ENCODE peak calls at places on chromosomes 11 and 22, in eight cellular contexts. One of them, this sample, is unnamed.

GRCh38 chr22:31572939-31573338 is 76.6 kb downstream of the SFI1 start:
- DNase-seq in stomach: no peak
- DNase-seq in CD4-positive, alpha-beta T cell: no peak
- DNase-seq in stimulated activated CD8-positive, alpha-beta memory T cell treated with anti-CD3 and anti-CD28 coated beads, Interleukin-12 subunit alpha, Interleukin-12 subunit beta, amount 100 ng/mL, for 1 hour: no peak
- DNase-seq in tibial artery: no peak
- DNase-seq in GM18507: no peak
- DNase-seq in stimulated activated naive B cell treated with anti-CD40 and anti-IgM and Interleukin-4, amounts not matched to agents 10 μg/mL and 1 μg/mL and 100 μg/mL, for 72 hours: no peak
- DNase-seq in smooth muscle cell of the brain vasculature: no peak
- DNase-seq in this sample: no peak

GRCh38 chr22:19810381-19811141 is 44.1 kb downstream of the GNB1L start:
- DNase-seq in smooth muscle cell of the brain vasculature: peak; percentile 28
- DNase-seq in stomach: no peak
- DNase-seq in CD4-positive, alpha-beta T cell: no peak
- DNase-seq in GM18507: no peak
- DNase-seq in stimulated activated naive B cell treated with anti-CD40 and anti-IgM and Interleukin-4, amounts not matched to agents 10 μg/mL and 1 μg/mL and 100 μg/mL, for 72 hours: no peak
- DNase-seq in stimulated activated CD8-positive, alpha-beta memory T cell treated with anti-CD3 and anti-CD28 coated beads, Interleukin-12 subunit alpha, Interleukin-12 subunit beta, amount 100 ng/mL, for 1 hour: no peak
- DNase-seq in tibial artery: no peak
- DNase-seq in this sample: no peak

GRCh38 chr22:27804683-27805297 is 3.2 kb upstream of the MN1 start:
- DNase-seq in smooth muscle cell of the brain vasculature: no peak
- DNase-seq in GM18507: peak; percentile 28
- DNase-seq in tibial artery: peak; percentile 77
- DNase-seq in stimulated activated naive B cell treated with anti-CD40 and anti-IgM and Interleukin-4, amounts not matched to agents 10 μg/mL and 1 μg/mL and 100 μg/mL, for 72 hours: peak; percentile 30
- DNase-seq in stimulated activated CD8-positive, alpha-beta memory T cell treated with anti-CD3 and anti-CD28 coated beads, Interleukin-12 subunit alpha, Interleukin-12 subunit beta, amount 100 ng/mL, for 1 hour: no peak
- DNase-seq in CD4-positive, alpha-beta T cell: no peak
- DNase-seq in stomach: peak; percentile 75
- DNase-seq in this sample: peak; percentile 67

GRCh38 chr11:114683007-114683406 is 4.7 kb downstream of the NXPE2 start:
- DNase-seq in smooth muscle cell of the brain vasculature: no peak
- DNase-seq in GM18507: no peak
- DNase-seq in tibial artery: no peak
- DNase-seq in stimulated activated naive B cell treated with anti-CD40 and anti-IgM and Interleukin-4, amounts not matched to agents 10 μg/mL and 1 μg/mL and 100 μg/mL, for 72 hours: no peak
- DNase-seq in CD4-positive, alpha-beta T cell: no peak
- DNase-seq in stimulated activated CD8-positive, alpha-beta memory T cell treated with anti-CD3 and anti-CD28 coated beads, Interleukin-12 subunit alpha, Interleukin-12 subunit beta, amount 100 ng/mL, for 1 hour: no peak
- DNase-seq in stomach: no peak
- DNase-seq in this sample: no peak

GRCh38 chr11:47202569-47202968 is 12.2 kb upstream of the DDB2 start:
- DNase-seq in tibial artery: no peak
- DNase-seq in CD4-positive, alpha-beta T cell: no peak
- DNase-seq in smooth muscle cell of the brain vasculature: no peak
- DNase-seq in stomach: no peak
- DNase-seq in stimulated activated naive B cell treated with anti-CD40 and anti-IgM and Interleukin-4, amounts not matched to agents 10 μg/mL and 1 μg/mL and 100 μg/mL, for 72 hours: no peak
- DNase-seq in GM18507: no peak
- DNase-seq in stimulated activated CD8-positive, alpha-beta memory T cell treated with anti-CD3 and anti-CD28 coated beads, Interleukin-12 subunit alpha, Interleukin-12 subunit beta, amount 100 ng/mL, for 1 hour: no peak
- DNase-seq in this sample: no peak

GRCh38 chr11:70510571-70510970 is 112.2 kb downstream of the CTTN start:
- DNase-seq in stomach: no peak
- DNase-seq in CD4-positive, alpha-beta T cell: no peak
- DNase-seq in stimulated activated naive B cell treated with anti-CD40 and anti-IgM and Interleukin-4, amounts not matched to agents 10 μg/mL and 1 μg/mL and 100 μg/mL, for 72 hours: no peak
- DNase-seq in GM18507: no peak
- DNase-seq in smooth muscle cell of the brain vasculature: no peak
- DNase-seq in tibial artery: no peak
- DNase-seq in stimulated activated CD8-positive, alpha-beta memory T cell treated with anti-CD3 and anti-CD28 coated beads, Interleukin-12 subunit alpha, Interleukin-12 subunit beta, amount 100 ng/mL, for 1 hour: no peak
- DNase-seq in this sample: no peak

GRCh38 chr11:45650166-45651095 is 15.0 kb downstream of the CHST1 start:
- DNase-seq in CD4-positive, alpha-beta T cell: no peak
- DNase-seq in stimulated activated naive B cell treated with anti-CD40 and anti-IgM and Interleukin-4, amounts not matched to agents 10 μg/mL and 1 μg/mL and 100 μg/mL, for 72 hours: no peak
- DNase-seq in smooth muscle cell of the brain vasculature: no peak
- DNase-seq in stomach: no peak
- DNase-seq in GM18507: no peak
- DNase-seq in stimulated activated CD8-positive, alpha-beta memory T cell treated with anti-CD3 and anti-CD28 coated beads, Interleukin-12 subunit alpha, Interleukin-12 subunit beta, amount 100 ng/mL, for 1 hour: no peak
- DNase-seq in tibial artery: no peak
- DNase-seq in this sample: no peak

GRCh38 chr11:133579165-133580031 is 47.1 kb upstream of the OPCML start:
- DNase-seq in stomach: no peak
- DNase-seq in stimulated activated naive B cell treated with anti-CD40 and anti-IgM and Interleukin-4, amounts not matched to agents 10 μg/mL and 1 μg/mL and 100 μg/mL, for 72 hours: no peak
- DNase-seq in GM18507: no peak
- DNase-seq in smooth muscle cell of the brain vasculature: no peak
- DNase-seq in tibial artery: no peak
- DNase-seq in CD4-positive, alpha-beta T cell: no peak
- DNase-seq in stimulated activated CD8-positive, alpha-beta memory T cell treated with anti-CD3 and anti-CD28 coated beads, Interleukin-12 subunit alpha, Interleukin-12 subunit beta, amount 100 ng/mL, for 1 hour: no peak
- DNase-seq in this sample: no peak

GRCh38 chr11:115155978-115156377 is 348.2 kb downstream of the CADM1 start:
- DNase-seq in GM18507: no peak
- DNase-seq in stimulated activated naive B cell treated with anti-CD40 and anti-IgM and Interleukin-4, amounts not matched to agents 10 μg/mL and 1 μg/mL and 100 μg/mL, for 72 hours: no peak
- DNase-seq in tibial artery: no peak
- DNase-seq in CD4-positive, alpha-beta T cell: no peak
- DNase-seq in stomach: no peak
- DNase-seq in stimulated activated CD8-positive, alpha-beta memory T cell treated with anti-CD3 and anti-CD28 coated beads, Interleukin-12 subunit alpha, Interleukin-12 subunit beta, amount 100 ng/mL, for 1 hour: no peak
- DNase-seq in smooth muscle cell of the brain vasculature: no peak
- DNase-seq in this sample: no peak

GRCh38 chr11:99199336-99199735 is 178.6 kb downstream of the CNTN5 start:
- DNase-seq in smooth muscle cell of the brain vasculature: peak; percentile 43
- DNase-seq in GM18507: no peak
- DNase-seq in stimulated activated CD8-positive, alpha-beta memory T cell treated with anti-CD3 and anti-CD28 coated beads, Interleukin-12 subunit alpha, Interleukin-12 subunit beta, amount 100 ng/mL, for 1 hour: no peak
- DNase-seq in stimulated activated naive B cell treated with anti-CD40 and anti-IgM and Interleukin-4, amounts not matched to agents 10 μg/mL and 1 μg/mL and 100 μg/mL, for 72 hours: no peak
- DNase-seq in CD4-positive, alpha-beta T cell: no peak
- DNase-seq in tibial artery: no peak
- DNase-seq in stomach: no peak
- DNase-seq in this sample: no peak

GRCh38 chr11:16813141-16813540 is 74.7 kb downstream of the C11orf58 start:
- DNase-seq in tibial artery: no peak
- DNase-seq in stimulated activated naive B cell treated with anti-CD40 and anti-IgM and Interleukin-4, amounts not matched to agents 10 μg/mL and 1 μg/mL and 100 μg/mL, for 72 hours: no peak
- DNase-seq in stomach: no peak
- DNase-seq in CD4-positive, alpha-beta T cell: no peak
- DNase-seq in stimulated activated CD8-positive, alpha-beta memory T cell treated with anti-CD3 and anti-CD28 coated beads, Interleukin-12 subunit alpha, Interleukin-12 subunit beta, amount 100 ng/mL, for 1 hour: no peak
- DNase-seq in GM18507: no peak
- DNase-seq in smooth muscle cell of the brain vasculature: no peak
- DNase-seq in this sample: no peak

GRCh38 chr11:20131744-20132666 is 28.3 kb downstream of the DBX1 start:
- DNase-seq in stomach: peak; percentile 68
- DNase-seq in CD4-positive, alpha-beta T cell: peak; percentile 17
- DNase-seq in stimulated activated naive B cell treated with anti-CD40 and anti-IgM and Interleukin-4, amounts not matched to agents 10 μg/mL and 1 μg/mL and 100 μg/mL, for 72 hours: peak; percentile 18
- DNase-seq in tibial artery: peak; percentile 49
- DNase-seq in stimulated activated CD8-positive, alpha-beta memory T cell treated with anti-CD3 and anti-CD28 coated beads, Interleukin-12 subunit alpha, Interleukin-12 subunit beta, amount 100 ng/mL, for 1 hour: no peak
- DNase-seq in smooth muscle cell of the brain vasculature: peak; percentile 32
- DNase-seq in GM18507: no peak
- DNase-seq in this sample: peak; percentile 19

GRCh38 chr11:31828217-31828616 is 17.1 kb upstream of the PAX6 start:
- DNase-seq in tibial artery: no peak
- DNase-seq in stimulated activated naive B cell treated with anti-CD40 and anti-IgM and Interleukin-4, amounts not matched to agents 10 μg/mL and 1 μg/mL and 100 μg/mL, for 72 hours: no peak
- DNase-seq in stimulated activated CD8-positive, alpha-beta memory T cell treated with anti-CD3 and anti-CD28 coated beads, Interleukin-12 subunit alpha, Interleukin-12 subunit beta, amount 100 ng/mL, for 1 hour: no peak
- DNase-seq in GM18507: no peak
- DNase-seq in smooth muscle cell of the brain vasculature: no peak
- DNase-seq in CD4-positive, alpha-beta T cell: no peak
- DNase-seq in stomach: no peak
- DNase-seq in this sample: no peak

GRCh38 chr11:64809781-64810241 is 540 bp downstream of the MEN1 start:
- DNase-seq in stomach: peak; percentile 65
- DNase-seq in stimulated activated CD8-positive, alpha-beta memory T cell treated with anti-CD3 and anti-CD28 coated beads, Interleukin-12 subunit alpha, Interleukin-12 subunit beta, amount 100 ng/mL, for 1 hour: no peak
- DNase-seq in smooth muscle cell of the brain vasculature: no peak
- DNase-seq in tibial artery: no peak
- DNase-seq in GM18507: no peak
- DNase-seq in CD4-positive, alpha-beta T cell: no peak
- DNase-seq in stimulated activated naive B cell treated with anti-CD40 and anti-IgM and Interleukin-4, amounts not matched to agents 10 μg/mL and 1 μg/mL and 100 μg/mL, for 72 hours: no peak
- DNase-seq in this sample: no peak

GRCh38 chr22:21915624-21916308 is 36.9 kb downstream of the PPM1F start:
- DNase-seq in stimulated activated naive B cell treated with anti-CD40 and anti-IgM and Interleukin-4, amounts not matched to agents 10 μg/mL and 1 μg/mL and 100 μg/mL, for 72 hours: no peak
- DNase-seq in smooth muscle cell of the brain vasculature: no peak
- DNase-seq in stomach: no peak
- DNase-seq in CD4-positive, alpha-beta T cell: no peak
- DNase-seq in GM18507: no peak
- DNase-seq in tibial artery: no peak
- DNase-seq in stimulated activated CD8-positive, alpha-beta memory T cell treated with anti-CD3 and anti-CD28 coated beads, Interleukin-12 subunit alpha, Interleukin-12 subunit beta, amount 100 ng/mL, for 1 hour: no peak
- DNase-seq in this sample: no peak

GRCh38 chr11:111975076-111975806 is 38.1 kb downstream of the DIXDC1 start:
- DNase-seq in stimulated activated CD8-positive, alpha-beta memory T cell treated with anti-CD3 and anti-CD28 coated beads, Interleukin-12 subunit alpha, Interleukin-12 subunit beta, amount 100 ng/mL, for 1 hour: no peak
- DNase-seq in stomach: no peak
- DNase-seq in tibial artery: no peak
- DNase-seq in smooth muscle cell of the brain vasculature: no peak
- DNase-seq in CD4-positive, alpha-beta T cell: no peak
- DNase-seq in stimulated activated naive B cell treated with anti-CD40 and anti-IgM and Interleukin-4, amounts not matched to agents 10 μg/mL and 1 μg/mL and 100 μg/mL, for 72 hours: no peak
- DNase-seq in GM18507: no peak
- DNase-seq in this sample: no peak

GRCh38 chr11:60183595-60184201 is 815 bp upstream of the MS4A6A start:
- DNase-seq in smooth muscle cell of the brain vasculature: no peak
- DNase-seq in CD4-positive, alpha-beta T cell: no peak
- DNase-seq in GM18507: no peak
- DNase-seq in stimulated activated naive B cell treated with anti-CD40 and anti-IgM and Interleukin-4, amounts not matched to agents 10 μg/mL and 1 μg/mL and 100 μg/mL, for 72 hours: no peak
- DNase-seq in tibial artery: peak; percentile 42
- DNase-seq in stimulated activated CD8-positive, alpha-beta memory T cell treated with anti-CD3 and anti-CD28 coated beads, Interleukin-12 subunit alpha, Interleukin-12 subunit beta, amount 100 ng/mL, for 1 hour: no peak
- DNase-seq in stomach: no peak
- DNase-seq in this sample: no peak

GRCh38 chr22:39984750-39985149 is 10.0 kb upstream of the FAM83F start:
- DNase-seq in stomach: no peak
- DNase-seq in stimulated activated naive B cell treated with anti-CD40 and anti-IgM and Interleukin-4, amounts not matched to agents 10 μg/mL and 1 μg/mL and 100 μg/mL, for 72 hours: no peak
- DNase-seq in tibial artery: no peak
- DNase-seq in CD4-positive, alpha-beta T cell: no peak
- DNase-seq in GM18507: no peak
- DNase-seq in stimulated activated CD8-positive, alpha-beta memory T cell treated with anti-CD3 and anti-CD28 coated beads, Interleukin-12 subunit alpha, Interleukin-12 subunit beta, amount 100 ng/mL, for 1 hour: no peak
- DNase-seq in smooth muscle cell of the brain vasculature: no peak
- DNase-seq in this sample: no peak

GRCh38 chr11:1875093-1875785 is 16.5 kb downstream of the PRR33 start:
- DNase-seq in stimulated activated CD8-positive, alpha-beta memory T cell treated with anti-CD3 and anti-CD28 coated beads, Interleukin-12 subunit alpha, Interleukin-12 subunit beta, amount 100 ng/mL, for 1 hour: no peak
- DNase-seq in stomach: no peak
- DNase-seq in GM18507: no peak
- DNase-seq in CD4-positive, alpha-beta T cell: no peak
- DNase-seq in smooth muscle cell of the brain vasculature: no peak
- DNase-seq in stimulated activated naive B cell treated with anti-CD40 and anti-IgM and Interleukin-4, amounts not matched to agents 10 μg/mL and 1 μg/mL and 100 μg/mL, for 72 hours: no peak
- DNase-seq in tibial artery: no peak
- DNase-seq in this sample: no peak

GRCh38 chr11:35038211-35038930 is 100.6 kb upstream of the CD44 start:
- DNase-seq in stomach: no peak
- DNase-seq in stimulated activated CD8-positive, alpha-beta memory T cell treated with anti-CD3 and anti-CD28 coated beads, Interleukin-12 subunit alpha, Interleukin-12 subunit beta, amount 100 ng/mL, for 1 hour: no peak
- DNase-seq in stimulated activated naive B cell treated with anti-CD40 and anti-IgM and Interleukin-4, amounts not matched to agents 10 μg/mL and 1 μg/mL and 100 μg/mL, for 72 hours: no peak
- DNase-seq in tibial artery: no peak
- DNase-seq in GM18507: no peak
- DNase-seq in smooth muscle cell of the brain vasculature: no peak
- DNase-seq in CD4-positive, alpha-beta T cell: no peak
- DNase-seq in this sample: no peak

GRCh38 chr22:48244388-48245118 is 1482.1 kb downstream of the TBC1D22A start:
- DNase-seq in GM18507: no peak
- DNase-seq in tibial artery: no peak
- DNase-seq in stimulated activated CD8-positive, alpha-beta memory T cell treated with anti-CD3 and anti-CD28 coated beads, Interleukin-12 subunit alpha, Interleukin-12 subunit beta, amount 100 ng/mL, for 1 hour: no peak
- DNase-seq in smooth muscle cell of the brain vasculature: no peak
- DNase-seq in stimulated activated naive B cell treated with anti-CD40 and anti-IgM and Interleukin-4, amounts not matched to agents 10 μg/mL and 1 μg/mL and 100 μg/mL, for 72 hours: no peak
- DNase-seq in CD4-positive, alpha-beta T cell: no peak
- DNase-seq in stomach: peak; percentile 19
- DNase-seq in this sample: peak; percentile 41